ENCODE peak calls at places on chromosome 2, in seven cellular contexts. X, S, V, Q, I, R and M are unnamed samples. For H3K9me3, the result is how much of the 10 kb centered on the place peaks cover.

GRCh38 chr2:179932786-179933185 is 71.4 kb upstream of the ZNF385B start:
- DNase-seq in X (no peak), S (no peak), V (no peak), Q (no peak), I (no peak), R (no peak), M (no peak)

GRCh38 chr2:168633895-168634294 is 168.5 kb upstream of the NOSTRIN start:
- DNase-seq in X (no peak), S (no peak), V (no peak), Q (no peak), I (no peak), R (no peak), M (no peak)

GRCh38 chr2:220887880-220888279 is 684.2 kb downstream of the EPHA4 start:
- DNase-seq in X (no peak), S (no peak), V (no peak), Q (no peak), I (no peak), R (no peak), M (no peak)

GRCh38 chr2:128714861-128715312 is 396.2 kb upstream of the HS6ST1 start:
- DNase-seq in X (no peak), S (no peak), V (no peak), Q (no peak), I (no peak), R (no peak), M (peak)

GRCh38 chr2:197369228-197369945 is 58.8 kb upstream of the ANKRD44 start:
- DNase-seq in X (no peak), S (no peak), V (no peak), Q (no peak), I (no peak), R (no peak), M (no peak)

GRCh38 chr2:8418721-8419120 is 263.1 kb upstream of the ID2 start:
- DNase-seq in X (no peak), S (no peak), V (peak), Q (no peak), I (no peak), R (no peak), M (no peak)

GRCh38 chr2:60555794-60556161 is 2.3 kb upstream of the BCL11A start:
- DNase-seq in X (no peak), S (no peak), V (no peak), Q (no peak), I (no peak), R (no peak), M (no peak)

GRCh38 chr2:168278424-168278888 is 31.1 kb upstream of the STK39 start:
- DNase-seq in X (no peak), S (no peak), V (peak), Q (peak), I (no peak), R (peak), M (no peak)

GRCh38 chr2:130963849-130964793 is 127.4 kb downstream of the ARHGEF4 start:
- DNase-seq in X (peak), S (no peak), V (no peak), Q (peak), I (no peak), R (no peak), M (no peak)

GRCh38 chr2:231001036-231001435 is 5.1 kb downstream of the SPATA3 start:
- DNase-seq in X (no peak), S (no peak), V (no peak), Q (no peak), I (no peak), R (no peak), M (no peak)

GRCh38 chr2:162694255-162694654 is 144.3 kb downstream of the KCNH7 start:
- DNase-seq in X (no peak), S (no peak), V (no peak), Q (no peak), I (no peak), R (no peak), M (no peak)

GRCh38 chr2:208501217-208501616 is 94.6 kb downstream of the PTH2R start:
- DNase-seq in X (no peak), S (no peak), V (no peak), Q (no peak), I (no peak), R (no peak), M (no peak)

GRCh38 chr2:8578335-8579244 is 103.3 kb upstream of the ID2 start:
- DNase-seq in X (no peak), S (no peak), V (peak), Q (peak), I (peak), R (no peak), M (no peak)

GRCh38 chr2:139122711-139123158 is 342.5 kb upstream of the NXPH2 start:
- DNase-seq in X (no peak), S (no peak), V (no peak), Q (peak), I (no peak), R (peak), M (no peak)

GRCh38 chr2:129481306-129482219 is 497.9 kb upstream of the RAB6C start:
- DNase-seq in X (no peak), S (no peak), V (no peak), Q (no peak), I (no peak), R (no peak), M (no peak)

GRCh38 chr2:48249631-48250473 is 280.1 kb upstream of the STON1 start:
- DNase-seq in X (no peak), S (no peak), V (peak), Q (no peak), I (no peak), R (peak), M (peak)

GRCh38 chr2:47688561-47688960 is 94.4 kb upstream of the MSH6 start:
- DNase-seq in X (no peak), S (no peak), V (no peak), Q (no peak), I (no peak), R (no peak), M (no peak)

GRCh38 chr2:157339965-157340655 is 14.5 kb upstream of the ERMN start:
- DNase-seq in X (no peak), S (no peak), V (peak), Q (peak), I (no peak), R (no peak), M (no peak)

GRCh38 chr2:77552956-77553355 is 30.8 kb upstream of the LRRTM4 start:
- DNase-seq in X (no peak), S (no peak), V (no peak), Q (no peak), I (no peak), R (no peak), M (no peak)

GRCh38 chr2:229675569-229675968 is 38.8 kb downstream of the DNER start:
- DNase-seq in X (peak), S (no peak), V (no peak), Q (peak), I (no peak), R (no peak), M (no peak)

GRCh38 chr2:37812414-37812813 is 112.7 kb upstream of the RMDN2 start:
- DNase-seq in X (no peak), S (no peak), V (no peak), Q (no peak), I (no peak), R (no peak), M (peak)

GRCh38 chr2:39757156-39757555 is 21.9 kb downstream of the THUMPD2 start:
- DNase-seq in X (no peak), S (no peak), V (no peak), Q (no peak), I (no peak), R (no peak), M (no peak)

GRCh38 chr2:239789711-239790110 is 235.4 kb downstream of the NDUFA10 start:
- DNase-seq in X (no peak), S (no peak), V (no peak), Q (no peak), I (no peak), R (no peak), M (no peak)

GRCh38 chr2:216603884-216604245 is 29.4 kb upstream of the IGFBP2 start:
- DNase-seq in X (no peak), S (no peak), V (no peak), Q (peak), I (no peak), R (peak), M (no peak)
- H3K9me3 ChIP-seq in X (under half), S (under half), V (under half), Q (under half), I (under half), R (under half), M (under half)

GRCh38 chr2:52428224-52428623 is 1339.4 kb upstream of the CHAC2 start:
- DNase-seq in X (no peak), S (no peak), V (no peak), Q (no peak), I (no peak), R (no peak), M (no peak)
- H3K9me3 ChIP-seq in X (under half), S (under half), V (under half), Q (under half), I (under half), R (under half), M (under half)

GRCh38 chr2:177970670-177971454 is 101.7 kb downstream of the PDE11A start:
- DNase-seq in X (no peak), S (no peak), V (no peak), Q (no peak), I (no peak), R (no peak), M (no peak)

GRCh38 chr2:177972123-177972522 is 100.5 kb downstream of the PDE11A start:
- DNase-seq in X (no peak), S (no peak), V (no peak), Q (no peak), I (no peak), R (no peak), M (no peak)

DNA sequence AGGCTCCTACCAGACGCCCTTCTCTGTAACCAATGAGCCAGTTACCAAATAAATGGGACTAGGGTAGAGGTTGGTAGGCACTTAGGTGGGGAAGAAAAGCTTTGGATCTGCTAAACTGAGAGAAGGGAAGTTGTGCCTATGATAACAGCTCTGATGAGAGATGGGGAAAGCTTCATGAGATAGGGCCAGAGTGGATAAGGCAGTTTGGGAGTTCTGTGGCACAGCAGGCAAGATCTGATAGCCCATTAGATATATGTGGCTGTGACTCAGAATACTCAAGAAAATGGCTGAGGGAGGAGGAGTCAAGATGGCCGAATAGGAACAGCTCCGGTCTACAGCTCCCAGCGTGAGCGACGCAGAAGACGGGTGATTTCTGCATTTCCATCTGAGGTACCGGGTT is 99.8 kb downstream of the PDE11A start:
- DNase-seq in X (no peak), S (no peak), V (no peak), Q (no peak), I (no peak), R (no peak), M (no peak)
- H3K9me3 ChIP-seq in X (under half), S (under half), V (under half), Q (under half), I (under half), R (under half), M (under half)

DNA sequence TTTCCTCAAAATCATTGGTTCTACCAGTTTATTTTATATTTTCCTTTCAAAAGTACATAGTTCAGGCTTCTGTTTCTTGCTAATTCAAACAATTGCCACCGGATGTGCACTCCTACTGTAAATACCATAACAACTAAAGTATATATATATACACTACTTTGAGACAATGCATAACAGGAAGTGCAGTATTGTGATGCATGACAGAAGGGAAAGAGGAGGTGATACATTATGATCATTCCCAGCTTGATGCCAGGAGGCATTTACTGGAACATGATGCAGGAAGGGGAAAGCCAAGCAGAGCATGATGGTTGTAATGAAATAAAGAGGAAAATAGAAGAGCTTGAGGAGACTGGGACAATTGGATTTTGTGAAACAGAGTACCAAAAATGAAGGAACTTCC is 215.2 kb upstream of the NT5C1B start:
- DNase-seq in X (no peak), S (no peak), V (no peak), Q (peak), I (no peak), R (no peak), M (no peak)
- H3K9me3 ChIP-seq in X (under half), S (under half), V (under half), Q (under half), I (under half), R (under half), M (under half)

GRCh38 chr2:81084101-81084500 is 779.5 kb upstream of the LRRTM1 start:
- DNase-seq in X (no peak), S (no peak), V (no peak), Q (peak), I (no peak), R (no peak), M (no peak)
- H3K9me3 ChIP-seq in X (under half), S (under half), V (under half), Q (under half), I (under half), R (under half), M (under half)

GRCh38 chr2:45010706-45011036 is 1.4 kb upstream of the SIX2 start:
- DNase-seq in X (no peak), S (no peak), V (no peak), Q (no peak), I (no peak), R (no peak), M (no peak)

GRCh38 chr2:45011621-45012602 is 2.7 kb upstream of the SIX2 start:
- DNase-seq in X (peak), S (no peak), V (no peak), Q (no peak), I (no peak), R (no peak), M (no peak)

GRCh38 chr2:45008296-45009129 is 739 bp downstream of the SIX2 start:
- DNase-seq in X (peak), S (no peak), V (peak), Q (peak), I (peak), R (no peak), M (no peak)

GRCh38 chr2:45009303-45009927 is at the start of gene SIX2:
- DNase-seq in X (peak), S (peak), V (peak), Q (peak), I (peak), R (peak), M (peak)

GRCh38 chr2:45009928-45010705 is 865 bp upstream of the SIX2 start:
- DNase-seq in X (peak), S (peak), V (no peak), Q (peak), I (peak), R (peak), M (no peak)
- H3K9me3 ChIP-seq in X (under half), S (under half), V (under half), Q (under half), I (under half), R (under half), M (under half)